ENCODE peak calls at places on chromosomes 12 and 14, in eight cellular contexts. One of them, this sample, is unnamed.

GRCh38 chr12:21819236-21819635 is 44.7 kb upstream of the KCNJ8 start:
- DNase-seq in upper lobe of left lung: no peak
- DNase-seq in stomach: no peak
- DNase-seq in esophagus muscularis mucosa: no peak
- DNase-seq in HepG2: peak
- DNase-seq in HCT116: no peak
- DNase-seq in K562: no peak
- DNase-seq in spleen: no peak
- DNase-seq in this sample: peak

GRCh38 chr14:29752221-29752923 is 175.3 kb downstream of the PRKD1 start:
- DNase-seq in esophagus muscularis mucosa: no peak
- DNase-seq in K562: no peak
- DNase-seq in spleen: no peak
- DNase-seq in upper lobe of left lung: no peak
- DNase-seq in HepG2: no peak
- DNase-seq in stomach: no peak
- DNase-seq in HCT116: no peak
- DNase-seq in this sample: no peak

GRCh38 chr12:106445981-106446380 is 88.4 kb downstream of the POLR3B start:
- DNase-seq in spleen: no peak
- DNase-seq in esophagus muscularis mucosa: no peak
- DNase-seq in K562: no peak
- DNase-seq in stomach: no peak
- DNase-seq in HepG2: no peak
- DNase-seq in HCT116: no peak
- DNase-seq in upper lobe of left lung: no peak
- DNase-seq in this sample: no peak

GRCh38 chr14:101006008-101006407 is 102.5 kb upstream of the RTL1 start:
- DNase-seq in esophagus muscularis mucosa: no peak
- DNase-seq in K562: no peak
- DNase-seq in upper lobe of left lung: peak
- DNase-seq in spleen: peak
- DNase-seq in HCT116: no peak
- DNase-seq in HepG2: no peak
- DNase-seq in stomach: no peak
- DNase-seq in this sample: no peak

GRCh38 chr12:89354630-89354931 is 2.3 kb upstream of the DUSP6 start:
- DNase-seq in spleen: no peak
- DNase-seq in HCT116: no peak
- DNase-seq in esophagus muscularis mucosa: no peak
- DNase-seq in K562: no peak
- DNase-seq in upper lobe of left lung: no peak
- DNase-seq in stomach: no peak
- DNase-seq in HepG2: no peak
- DNase-seq in this sample: peak

GRCh38 chr14:39266589-39266870 is 32.8 kb downstream of the MIA2 start:
- DNase-seq in HCT116: no peak
- DNase-seq in stomach: peak
- DNase-seq in HepG2: peak
- DNase-seq in esophagus muscularis mucosa: no peak
- DNase-seq in upper lobe of left lung: no peak
- DNase-seq in K562: no peak
- DNase-seq in spleen: no peak
- DNase-seq in this sample: no peak

GRCh38 chr14:35470775-35471174 is 63.2 kb upstream of the INSM2 start:
- DNase-seq in K562: no peak
- DNase-seq in HCT116: no peak
- DNase-seq in esophagus muscularis mucosa: no peak
- DNase-seq in upper lobe of left lung: no peak
- DNase-seq in HepG2: no peak
- DNase-seq in stomach: no peak
- DNase-seq in spleen: no peak
- DNase-seq in this sample: peak

GRCh38 chr12:20588057-20588456 is 107.1 kb upstream of the SLCO1C1 start:
- DNase-seq in spleen: no peak
- DNase-seq in K562: no peak
- DNase-seq in HepG2: no peak
- DNase-seq in upper lobe of left lung: no peak
- DNase-seq in stomach: no peak
- DNase-seq in HCT116: no peak
- DNase-seq in esophagus muscularis mucosa: no peak
- DNase-seq in this sample: no peak

GRCh38 chr14:50910495-50911420 is 33.5 kb downstream of the PYGL start:
- DNase-seq in HepG2: no peak
- DNase-seq in K562: no peak
- DNase-seq in HCT116: no peak
- DNase-seq in spleen: no peak
- DNase-seq in esophagus muscularis mucosa: no peak
- DNase-seq in stomach: no peak
- DNase-seq in upper lobe of left lung: no peak
- DNase-seq in this sample: peak

GRCh38 chr12:25775968-25776367 is 182.5 kb upstream of the RASSF8 start:
- DNase-seq in K562: peak
- DNase-seq in HCT116: no peak
- DNase-seq in stomach: no peak
- DNase-seq in upper lobe of left lung: no peak
- DNase-seq in spleen: no peak
- DNase-seq in esophagus muscularis mucosa: no peak
- DNase-seq in HepG2: no peak
- DNase-seq in this sample: no peak

GRCh38 chr14:105968291-105968690 is 441.9 kb downstream of the TMEM121 start:
- DNase-seq in upper lobe of left lung: peak
- DNase-seq in HepG2: no peak
- DNase-seq in K562: no peak
- DNase-seq in esophagus muscularis mucosa: no peak
- DNase-seq in spleen: no peak
- DNase-seq in HCT116: no peak
- DNase-seq in stomach: no peak
- DNase-seq in this sample: no peak

GRCh38 chr12:3810016-3810370 is 57.1 kb upstream of the CRACR2A start:
- DNase-seq in stomach: no peak
- DNase-seq in HepG2: no peak
- DNase-seq in K562: no peak
- DNase-seq in esophagus muscularis mucosa: no peak
- DNase-seq in upper lobe of left lung: no peak
- DNase-seq in HCT116: no peak
- DNase-seq in spleen: no peak
- DNase-seq in this sample: no peak

GRCh38 chr12:75428767-75429166 is 37.9 kb downstream of the GLIPR1L2 start:
- DNase-seq in esophagus muscularis mucosa: no peak
- DNase-seq in K562: no peak
- DNase-seq in upper lobe of left lung: no peak
- DNase-seq in spleen: no peak
- DNase-seq in HCT116: no peak
- DNase-seq in HepG2: no peak
- DNase-seq in stomach: no peak
- DNase-seq in this sample: no peak

DNA sequence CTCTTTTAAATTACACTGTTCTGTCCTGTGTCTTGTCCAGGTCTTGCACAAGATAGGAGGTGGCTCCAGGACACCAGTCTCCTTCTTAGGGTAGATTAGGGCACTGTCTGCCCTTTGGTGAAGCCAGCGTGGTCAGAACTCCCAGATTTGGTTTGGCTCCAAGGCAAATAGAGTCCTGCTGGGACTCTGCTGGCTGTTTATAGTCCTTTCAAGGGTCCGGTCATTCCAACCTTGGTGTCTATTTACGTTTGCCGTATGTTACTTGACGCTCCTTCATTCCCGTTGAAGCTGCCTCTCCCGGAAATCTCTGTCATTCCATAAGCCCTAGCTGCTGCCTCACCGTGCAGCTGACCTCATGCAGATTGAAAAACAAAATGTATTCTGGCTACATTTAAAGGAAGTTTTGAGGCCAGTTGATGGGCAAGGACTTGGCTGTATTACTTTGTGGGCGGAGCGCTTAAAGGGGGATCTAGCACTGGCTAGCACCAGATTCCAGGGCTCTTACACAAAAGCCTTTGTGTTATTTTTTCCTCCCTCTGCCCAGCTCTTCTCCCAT is 180.6 kb downstream of the AKAP6 start:
- DNase-seq in K562: no peak
- DNase-seq in HCT116: no peak
- DNase-seq in spleen: no peak
- DNase-seq in upper lobe of left lung: no peak
- DNase-seq in HepG2: peak
- DNase-seq in stomach: peak
- DNase-seq in esophagus muscularis mucosa: no peak
- DNase-seq in this sample: no peak
- TF ChIP-seq POLR2AphosphoS5 in K562: no peak
- TF ChIP-seq POLR2AphosphoS5 in HCT116: no peak
- TF ChIP-seq POLR2AphosphoS5 in spleen: no peak
- TF ChIP-seq POLR2AphosphoS5 in upper lobe of left lung: peak
- TF ChIP-seq POLR2AphosphoS5 in HepG2: no peak
- TF ChIP-seq POLR2AphosphoS5 in stomach: no peak
- TF ChIP-seq POLR2AphosphoS5 in esophagus muscularis mucosa: peak
- TF ChIP-seq POLR2AphosphoS5 in this sample: no peak

DNA sequence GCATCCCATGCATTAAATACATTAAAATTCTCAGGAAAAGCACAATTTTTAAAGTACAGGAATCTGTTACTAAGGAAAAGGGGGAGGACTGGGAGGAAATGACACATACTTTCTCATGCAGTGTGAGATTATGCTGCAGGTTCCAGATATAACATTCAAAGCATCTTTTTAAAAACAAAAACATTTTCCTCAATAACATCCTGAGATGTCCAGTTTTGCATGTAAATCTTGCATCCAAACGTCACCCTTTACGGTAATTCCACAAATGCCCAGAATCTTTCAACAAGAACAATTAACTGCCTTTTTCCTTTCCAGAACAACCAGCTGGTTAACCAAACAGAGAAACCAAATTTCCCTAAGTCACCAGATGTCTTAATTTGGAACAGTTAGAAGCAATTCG is 26.7 kb downstream of the WDR89 start:
- DNase-seq in HepG2: no peak
- DNase-seq in stomach: no peak
- DNase-seq in K562: no peak
- DNase-seq in upper lobe of left lung: no peak
- DNase-seq in esophagus muscularis mucosa: no peak
- DNase-seq in HCT116: no peak
- DNase-seq in spleen: no peak
- DNase-seq in this sample: no peak
- TF ChIP-seq POLR2AphosphoS5 in HepG2: no peak
- TF ChIP-seq POLR2AphosphoS5 in stomach: no peak
- TF ChIP-seq POLR2AphosphoS5 in K562: no peak
- TF ChIP-seq POLR2AphosphoS5 in upper lobe of left lung: no peak
- TF ChIP-seq POLR2AphosphoS5 in esophagus muscularis mucosa: no peak
- TF ChIP-seq POLR2AphosphoS5 in HCT116: no peak
- TF ChIP-seq POLR2AphosphoS5 in spleen: no peak
- TF ChIP-seq POLR2AphosphoS5 in this sample: no peak

GRCh38 chr12:95336387-95337067 is 118.9 kb downstream of the VEZT start:
- DNase-seq in K562: peak
- DNase-seq in upper lobe of left lung: no peak
- DNase-seq in HepG2: peak
- DNase-seq in spleen: no peak
- DNase-seq in stomach: peak
- DNase-seq in HCT116: peak
- DNase-seq in esophagus muscularis mucosa: no peak
- DNase-seq in this sample: peak
- TF ChIP-seq POLR2AphosphoS5 in K562: no peak
- TF ChIP-seq POLR2AphosphoS5 in upper lobe of left lung: no peak
- TF ChIP-seq POLR2AphosphoS5 in HepG2: no peak
- TF ChIP-seq POLR2AphosphoS5 in spleen: no peak
- TF ChIP-seq POLR2AphosphoS5 in stomach: peak
- TF ChIP-seq POLR2AphosphoS5 in HCT116: no peak
- TF ChIP-seq POLR2AphosphoS5 in esophagus muscularis mucosa: peak
- TF ChIP-seq POLR2AphosphoS5 in this sample: no peak

GRCh38 chr14:102527255-102528232 is 18.0 kb upstream of the ANKRD9 start:
- DNase-seq in stomach: peak
- DNase-seq in esophagus muscularis mucosa: no peak
- DNase-seq in spleen: no peak
- DNase-seq in HCT116: peak
- DNase-seq in HepG2: no peak
- DNase-seq in K562: no peak
- DNase-seq in upper lobe of left lung: peak
- DNase-seq in this sample: no peak
- TF ChIP-seq POLR2AphosphoS5 in stomach: no peak
- TF ChIP-seq POLR2AphosphoS5 in esophagus muscularis mucosa: no peak
- TF ChIP-seq POLR2AphosphoS5 in spleen: no peak
- TF ChIP-seq POLR2AphosphoS5 in HCT116: peak
- TF ChIP-seq POLR2AphosphoS5 in HepG2: no peak
- TF ChIP-seq POLR2AphosphoS5 in K562: no peak
- TF ChIP-seq POLR2AphosphoS5 in upper lobe of left lung: no peak
- TF ChIP-seq POLR2AphosphoS5 in this sample: no peak

DNA sequence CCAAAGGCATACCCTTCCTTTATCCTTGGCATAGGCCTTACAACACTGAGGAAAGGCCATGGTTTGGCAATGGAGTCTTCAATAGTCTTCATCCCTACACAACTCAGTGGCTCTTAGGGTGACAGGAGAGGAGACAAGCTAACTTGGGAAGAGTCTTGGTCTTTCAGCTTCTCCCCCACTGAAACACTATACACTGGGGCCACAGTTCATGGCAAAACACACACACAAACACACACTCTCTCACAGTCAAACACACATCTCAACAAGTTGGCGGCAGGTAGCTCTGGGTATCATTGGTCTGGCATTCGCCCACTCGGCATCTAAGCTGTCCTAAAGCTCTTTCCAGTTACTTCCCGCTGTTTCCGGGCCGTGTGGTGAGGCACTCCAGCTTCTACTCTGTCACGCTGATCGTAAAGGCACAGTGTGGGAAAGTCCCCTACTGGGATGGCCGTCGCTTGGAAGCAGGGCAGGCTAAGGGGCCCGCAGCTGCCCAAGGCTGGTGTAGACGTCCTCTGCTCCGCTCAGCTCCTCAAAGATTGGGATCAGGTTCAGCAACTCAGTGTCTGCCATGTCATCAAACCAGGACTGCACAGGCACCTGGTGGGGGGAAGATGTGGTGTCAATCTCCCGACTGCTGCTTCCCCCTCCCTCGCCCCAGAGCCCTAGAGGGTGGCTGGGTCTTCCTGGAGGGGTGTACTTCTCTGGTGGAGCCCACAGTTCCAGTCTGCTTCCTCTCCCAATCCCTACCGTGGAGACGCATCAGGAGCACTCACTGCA is 4.8 kb upstream of the AVIL start:
- DNase-seq in HCT116: no peak
- DNase-seq in spleen: peak
- DNase-seq in esophagus muscularis mucosa: no peak
- DNase-seq in HepG2: no peak
- DNase-seq in stomach: no peak
- DNase-seq in upper lobe of left lung: no peak
- DNase-seq in K562: no peak
- DNase-seq in this sample: no peak
- TF ChIP-seq POLR2AphosphoS5 in HCT116: no peak
- TF ChIP-seq POLR2AphosphoS5 in spleen: peak
- TF ChIP-seq POLR2AphosphoS5 in esophagus muscularis mucosa: no peak
- TF ChIP-seq POLR2AphosphoS5 in HepG2: no peak
- TF ChIP-seq POLR2AphosphoS5 in stomach: no peak
- TF ChIP-seq POLR2AphosphoS5 in upper lobe of left lung: no peak
- TF ChIP-seq POLR2AphosphoS5 in K562: no peak
- TF ChIP-seq POLR2AphosphoS5 in this sample: no peak

This sample was measured in GM23338.